ENCODE peak calls at places on chromosomes 2 and 18, in five cellular contexts. H is HepG2, K is H1, T is K562, E is GM12878. V is an unnamed sample.

GRCh38 chr2:158038906-158039305 is 62.8 kb upstream of the UPP2 start:
- DNase-seq in H (no peak), E (no peak), T (no peak), K (no peak), V (peak)

GRCh38 chr2:234474654-234475053 is 22.2 kb downstream of the ARL4C start:
- DNase-seq in H (no peak), E (no peak), T (no peak), K (no peak), V (no peak)

GRCh38 chr2:237475704-237476107 is 11.3 kb upstream of the MLPH start:
- DNase-seq in H (no peak), K (no peak), T (no peak), E (no peak), V (no peak)

GRCh38 chr2:40797115-40797514 is 345.2 kb upstream of the SLC8A1 start:
- DNase-seq in E (no peak), K (no peak), T (no peak), H (no peak), V (no peak)

GRCh38 chr2:218476676-218477075 is 57.8 kb downstream of the VIL1 start:
- DNase-seq in K (no peak), T (no peak), H (no peak), E (no peak), V (no peak)

GRCh38 chr18:8389391-8390340 is 219.6 kb upstream of the RAB12 start:
- DNase-seq in K (peak), H (peak), T (peak), E (no peak), V (peak)

GRCh38 chr2:148596033-148596432 is 48.5 kb upstream of the EPC2 start:
- DNase-seq in K (no peak), T (no peak), H (no peak), E (no peak), V (no peak)

GRCh38 chr18:36382854-36383253 is 85.3 kb downstream of the FHOD3 start:
- DNase-seq in T (no peak), K (no peak), E (no peak), H (no peak), V (no peak)

GRCh38 chr2:207126724-207127314 is 38.9 kb downstream of the KLF7 start:
- DNase-seq in K (no peak), E (no peak), H (peak), T (no peak), V (no peak)

GRCh38 chr2:99637157-99637697 is 147.4 kb upstream of the REV1 start:
- DNase-seq in H (no peak), K (no peak), T (no peak), E (no peak), V (no peak)

GRCh38 chr18:32460046-32460785 is 10.5 kb downstream of the GAREM1 start:
- DNase-seq in K (no peak), H (no peak), T (no peak), E (no peak), V (no peak)

GRCh38 chr2:216216951-216217903 is 108.1 kb downstream of the XRCC5 start:
- DNase-seq in K (no peak), H (peak), T (peak), E (no peak), V (peak)

GRCh38 chr18:78727057-78727739 is 252.4 kb upstream of the SALL3 start:
- DNase-seq in H (no peak), K (no peak), E (no peak), T (no peak), V (no peak)

GRCh38 chr18:8988262-8988871 is 114.1 kb upstream of the NDUFV2 start:
- DNase-seq in E (no peak), H (peak), T (peak), K (peak), V (peak)

GRCh38 chr18:28175047-28175929 is 1.6 kb downstream of the CDH2 start:
- DNase-seq in K (no peak), E (no peak), T (no peak), H (peak), V (peak)

GRCh38 chr2:158502984-158503383 is 46.2 kb downstream of the PKP4 start:
- DNase-seq in H (peak), E (no peak), K (no peak), T (no peak), V (no peak)

GRCh38 chr2:116716444-116716843 is 1098.0 kb upstream of the DDX18 start:
- DNase-seq in K (no peak), E (no peak), H (no peak), T (no peak), V (no peak)

GRCh38 chr18:48944634-48945033 is 6.1 kb downstream of the SMAD7 start:
- DNase-seq in K (no peak), T (no peak), E (no peak), H (no peak), V (no peak)

GRCh38 chr2:208265371-208265806 is 666 bp upstream of the PIKFYVE start:
- DNase-seq in K (peak), H (peak), T (peak), E (no peak), V (peak)

GRCh38 chr18:79962835-79963657 is 1.4 kb upstream of the HSBP1L1 start:
- DNase-seq in H (no peak), E (peak), T (no peak), K (no peak), V (no peak)

GRCh38 chr2:120758181-120759048 is 22.7 kb downstream of the GLI2 start:
- DNase-seq in E (no peak), T (no peak), K (no peak), H (no peak), V (no peak)

GRCh38 chr2:161414385-161415040 is 1.6 kb upstream of the TBR1 start:
- DNase-seq in K (peak), E (no peak), H (peak), T (peak), V (peak)

GRCh38 chr2:23449831-23450331 is 64.9 kb downstream of the KLHL29 start:
- DNase-seq in T (no peak), H (no peak), E (no peak), K (no peak), V (no peak)

GRCh38 chr2:65499216-65499615 is 66.8 kb upstream of the SPRED2 start:
- DNase-seq in H (no peak), T (no peak), E (no peak), K (no peak), V (no peak)

GRCh38 chr2:47072018-47072691 is 83.0 kb downstream of the STPG4 start:
- DNase-seq in H (no peak), K (no peak), E (no peak), T (no peak), V (peak)

GRCh38 chr2:128638741-128639477 is 320.2 kb upstream of the HS6ST1 start:
- DNase-seq in E (no peak), T (no peak), K (peak), H (no peak), V (peak)

GRCh38 chr18:48342125-48342524 is 67.1 kb downstream of the ZBTB7C start:
- DNase-seq in T (no peak), K (no peak), H (no peak), E (no peak), V (peak)

GRCh38 chr2:101566632-101567228 is 91.8 kb upstream of the RFX8 start:
- DNase-seq in K (no peak), E (no peak), H (peak), T (no peak), V (no peak)

GRCh38 chr2:17752281-17752680 is 1.3 kb downstream of the SMC6 start:
- DNase-seq in H (no peak), E (no peak), T (no peak), K (no peak), V (no peak)

GRCh38 chr2:23390152-23390551 is 5.2 kb downstream of the KLHL29 start:
- DNase-seq in E (no peak), T (no peak), K (no peak), H (no peak), V (no peak)

GRCh38 chr2:22450831-22451230 is 934.1 kb upstream of the KLHL29 start:
- DNase-seq in H (no peak), E (no peak), K (no peak), T (no peak), V (no peak)

DNA sequence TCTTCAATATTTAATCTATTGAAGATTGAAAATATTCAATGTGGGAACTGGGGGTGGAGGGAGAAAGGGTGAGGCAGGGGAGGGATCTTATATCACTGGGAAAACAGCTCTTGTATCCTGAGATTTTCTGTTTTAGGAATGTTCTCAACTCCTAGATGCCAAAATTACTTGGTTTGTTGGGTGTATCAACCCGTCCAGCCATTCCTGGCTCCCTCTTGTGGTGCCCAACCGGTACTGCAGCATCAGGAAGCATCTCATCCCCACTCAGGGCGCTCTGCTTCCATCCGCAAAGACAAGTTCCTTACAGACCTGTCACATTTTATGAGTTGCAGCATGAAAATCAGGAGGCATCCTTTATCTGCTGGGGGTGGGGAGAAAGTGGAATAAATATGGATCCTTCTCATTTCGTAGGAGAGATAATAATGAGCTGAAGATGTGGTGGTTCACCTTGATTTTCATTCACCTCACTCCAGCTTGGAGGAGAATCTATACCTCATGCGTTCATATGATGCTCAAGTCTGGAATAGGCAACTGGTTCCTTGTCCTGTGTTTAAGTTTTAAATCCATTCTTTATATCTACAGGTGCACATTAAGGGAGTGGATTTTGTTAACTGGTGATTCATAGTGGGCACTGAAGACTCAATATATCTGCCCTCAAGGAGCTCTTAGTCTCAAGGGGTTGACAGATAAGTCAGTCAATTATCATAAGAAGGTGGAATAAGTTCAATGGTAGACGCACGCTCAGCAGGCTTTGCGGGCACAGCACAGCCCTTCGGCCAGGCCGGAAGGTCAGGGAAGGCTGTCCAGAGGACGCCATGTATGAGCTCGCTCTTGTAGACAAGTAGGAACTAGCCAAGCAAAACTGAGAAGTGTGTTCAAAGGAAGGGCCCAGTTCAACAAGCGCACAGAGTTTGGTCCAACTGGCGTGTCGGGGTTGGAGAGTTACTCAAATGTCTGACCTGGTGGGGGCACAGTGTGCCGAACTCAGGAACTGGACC is 127.3 kb downstream of the RNF144A start:
- DNase-seq in H (peak), K (peak), T (peak), E (peak), V (peak)
- TF ChIP-seq MAX in H (no peak), K (no peak), T (no peak), E (no peak), V (no peak)

GRCh38 chr2:193810533-193810932 is 1615.8 kb upstream of the TMEFF2 start:
- DNase-seq in T (no peak), K (no peak), H (no peak), E (no peak), V (no peak)

GRCh38 chr2:193808877-193809276 is 1614.1 kb upstream of the TMEFF2 start:
- DNase-seq in E (no peak), T (no peak), K (no peak), H (no peak), V (no peak)

DNA sequence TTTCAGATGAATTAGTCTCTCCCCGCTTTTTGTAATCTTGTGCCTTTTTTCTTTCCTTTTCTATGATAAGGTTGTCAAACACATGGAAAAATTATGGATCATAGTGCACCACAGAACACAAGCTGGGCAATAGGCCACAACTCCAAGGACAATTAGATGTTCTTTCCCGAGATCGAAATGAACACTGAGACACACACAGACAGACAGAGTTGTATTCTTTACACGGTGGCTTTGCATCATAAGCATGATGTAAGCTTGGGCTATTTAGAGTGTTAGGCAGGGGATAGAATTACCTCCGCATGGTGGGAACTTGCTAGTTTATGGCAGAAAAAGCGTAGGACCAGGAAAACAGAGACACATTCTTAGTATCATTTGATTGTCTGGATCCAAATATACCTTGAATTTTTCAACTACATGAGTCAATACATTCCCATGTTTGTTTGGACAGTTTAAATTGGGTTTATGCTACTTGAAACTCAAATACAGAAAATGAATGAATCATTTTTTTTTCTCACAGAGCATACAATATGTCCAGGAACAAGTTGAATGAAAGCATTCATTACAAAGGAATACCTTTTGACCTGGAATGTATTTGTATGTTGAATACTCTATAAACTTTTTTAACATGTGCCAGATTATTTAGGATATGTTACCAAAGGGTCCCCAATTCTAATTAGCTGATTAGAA is 1611.5 kb upstream of the TMEFF2 start:
- DNase-seq in K (no peak), H (no peak), E (no peak), T (no peak), V (no peak)
- TF ChIP-seq TAF1 in K (no peak), H (no peak), E (no peak), T (no peak), V (no peak)

GRCh38 chr2:152635635-152636298 is 81.5 kb downstream of the PRPF40A start:
- DNase-seq in K (peak), H (peak), T (peak), E (no peak), V (peak)
- TF ChIP-seq RFX5 in K (no peak), H (no peak), T (no peak), E (no peak), V (no peak)

GRCh38 chr2:85162746-85163301 is 29.6 kb downstream of the TCF7L1 start:
- DNase-seq in K (no peak), E (no peak), T (no peak), H (no peak), V (no peak)

GRCh38 chr2:85160946-85161625 is 27.9 kb downstream of the TCF7L1 start:
- DNase-seq in H (no peak), E (no peak), T (no peak), K (no peak), V (no peak)

GRCh38 chr2:85164145-85164559 is 31.0 kb downstream of the TCF7L1 start:
- DNase-seq in K (no peak), E (no peak), H (peak), T (no peak), V (peak)

GRCh38 chr2:85159589-85159988 is 26.4 kb downstream of the TCF7L1 start:
- DNase-seq in K (no peak), E (no peak), T (no peak), H (no peak), V (no peak)

DNA sequence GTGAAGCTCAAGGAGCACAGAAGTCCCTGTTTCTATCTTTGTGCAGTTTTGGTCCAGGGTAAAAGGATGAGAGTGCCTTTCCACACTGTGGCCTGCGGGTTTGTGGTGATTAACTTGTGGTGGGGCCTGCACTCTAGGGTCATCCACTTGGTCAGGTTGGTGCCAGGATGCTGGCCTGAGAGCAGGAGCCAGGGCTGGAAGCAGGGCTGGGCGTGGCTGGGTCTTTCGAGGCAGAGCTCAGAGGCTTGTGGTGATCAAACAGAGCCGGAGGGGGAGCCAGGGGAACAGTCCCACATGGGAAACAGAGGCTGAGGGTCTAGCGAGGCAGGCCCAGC is 28.4 kb downstream of the TCF7L1 start:
- DNase-seq in H (no peak), E (no peak), K (no peak), T (no peak), V (no peak)
- TF ChIP-seq MAX in H (no peak), E (no peak), K (no peak), T (no peak), V (no peak)

GRCh38 chr2:175698076-175698475 is 304.0 kb downstream of the LNPK start:
- DNase-seq in K (no peak), T (no peak), H (no peak), E (no peak), V (no peak)
- TF ChIP-seq TAF1 in K (no peak), T (no peak), H (no peak), E (no peak), V (no peak)